ENCODE peak calls at places on chromosomes 7 and 10, in six cellular contexts. One of them, this sample, is unnamed.

GRCh38 chr10:3570855-3571266 is 214.1 kb downstream of the KLF6 start:
- DNase-seq in adrenal gland: peak
- DNase-seq in ovary: no peak
- DNase-seq in HepG2: no peak
- DNase-seq in GM10248: no peak
- DNase-seq in neural crest cell: peak
- DNase-seq in this sample: no peak

GRCh38 chr7:76057813-76058145 is 9.9 kb downstream of the MDH2 start:
- DNase-seq in GM10248: no peak
- DNase-seq in neural crest cell: no peak
- DNase-seq in ovary: no peak
- DNase-seq in adrenal gland: peak
- DNase-seq in HepG2: no peak
- DNase-seq in this sample: no peak

GRCh38 chr10:130105724-130106123 is 4.9 kb downstream of the C10orf143 start:
- DNase-seq in adrenal gland: no peak
- DNase-seq in HepG2: no peak
- DNase-seq in GM10248: no peak
- DNase-seq in neural crest cell: no peak
- DNase-seq in ovary: no peak
- DNase-seq in this sample: no peak

GRCh38 chr7:69109131-69109740 is 489.0 kb upstream of the AUTS2 start:
- DNase-seq in GM10248: no peak
- DNase-seq in HepG2: no peak
- DNase-seq in adrenal gland: no peak
- DNase-seq in neural crest cell: no peak
- DNase-seq in ovary: no peak
- DNase-seq in this sample: no peak

GRCh38 chr7:79157281-79157680 is 296.2 kb downstream of the MAGI2 start:
- DNase-seq in neural crest cell: no peak
- DNase-seq in HepG2: no peak
- DNase-seq in ovary: no peak
- DNase-seq in adrenal gland: no peak
- DNase-seq in GM10248: no peak
- DNase-seq in this sample: no peak

GRCh38 chr7:128231021-128231420 is 10.1 kb upstream of the LEP start:
- DNase-seq in GM10248: no peak
- DNase-seq in HepG2: no peak
- DNase-seq in adrenal gland: no peak
- DNase-seq in ovary: no peak
- DNase-seq in neural crest cell: no peak
- DNase-seq in this sample: no peak

GRCh38 chr10:70477661-70478162 is 855 bp upstream of the PALD1 start:
- DNase-seq in ovary: peak
- DNase-seq in HepG2: peak
- DNase-seq in adrenal gland: no peak
- DNase-seq in GM10248: peak
- DNase-seq in neural crest cell: no peak
- DNase-seq in this sample: peak

GRCh38 chr7:47792521-47793121 is 155.6 kb downstream of the PKD1L1 start:
- DNase-seq in adrenal gland: peak
- DNase-seq in ovary: no peak
- DNase-seq in GM10248: no peak
- DNase-seq in HepG2: no peak
- DNase-seq in neural crest cell: no peak
- DNase-seq in this sample: no peak

GRCh38 chr10:26448706-26449435 is 10.7 kb downstream of the APBB1IP start:
- DNase-seq in adrenal gland: no peak
- DNase-seq in GM10248: peak
- DNase-seq in neural crest cell: no peak
- DNase-seq in ovary: no peak
- DNase-seq in HepG2: no peak
- DNase-seq in this sample: peak

GRCh38 chr7:116583653-116584052 is 58.8 kb downstream of the CAV1 start:
- DNase-seq in GM10248: peak
- DNase-seq in adrenal gland: no peak
- DNase-seq in ovary: no peak
- DNase-seq in neural crest cell: no peak
- DNase-seq in HepG2: no peak
- DNase-seq in this sample: peak

GRCh38 chr7:43534110-43534509 is 48.8 kb upstream of the STK17A start:
- DNase-seq in ovary: no peak
- DNase-seq in GM10248: no peak
- DNase-seq in HepG2: no peak
- DNase-seq in adrenal gland: no peak
- DNase-seq in neural crest cell: no peak
- DNase-seq in this sample: no peak

GRCh38 chr10:116747325-116747724 is 5.0 kb upstream of the HSPA12A start:
- DNase-seq in neural crest cell: no peak
- DNase-seq in ovary: no peak
- DNase-seq in HepG2: no peak
- DNase-seq in GM10248: no peak
- DNase-seq in adrenal gland: no peak
- DNase-seq in this sample: no peak

GRCh38 chr7:101923276-101923985 is 106.0 kb downstream of the CUX1 start:
- DNase-seq in neural crest cell: no peak
- DNase-seq in adrenal gland: no peak
- DNase-seq in HepG2: no peak
- DNase-seq in ovary: no peak
- DNase-seq in GM10248: no peak
- DNase-seq in this sample: no peak

GRCh38 chr10:47019546-47019945 is 108.3 kb downstream of the PTPN20 start:
- DNase-seq in ovary: no peak
- DNase-seq in HepG2: no peak
- DNase-seq in GM10248: peak
- DNase-seq in neural crest cell: no peak
- DNase-seq in adrenal gland: no peak
- DNase-seq in this sample: no peak

GRCh38 chr7:81299272-81299671 is 380.4 kb upstream of the SEMA3C start:
- DNase-seq in HepG2: no peak
- DNase-seq in ovary: no peak
- DNase-seq in GM10248: no peak
- DNase-seq in adrenal gland: no peak
- DNase-seq in neural crest cell: no peak
- DNase-seq in this sample: no peak

DNA sequence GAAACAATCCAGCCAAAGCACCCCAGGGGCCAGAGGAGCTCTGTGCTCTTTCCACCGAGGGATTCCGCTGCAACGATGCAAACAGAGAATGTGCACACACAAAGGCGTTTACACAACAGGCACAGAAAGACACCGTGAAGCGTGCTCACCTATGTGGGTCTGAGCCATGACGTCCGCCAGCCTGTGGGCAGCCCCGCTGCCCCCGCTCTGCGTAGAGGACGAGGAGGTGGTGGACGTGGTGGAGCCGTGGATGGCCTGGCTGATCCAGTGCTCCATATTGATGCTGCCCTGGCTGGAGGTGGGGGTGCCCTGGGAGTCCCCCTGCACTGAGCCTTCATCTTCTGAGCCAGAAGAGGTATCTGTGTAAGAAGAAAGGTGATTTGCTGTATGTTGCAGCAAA is 266.8 kb downstream of the DIP2C start:
- DNase-seq in ovary: no peak
- DNase-seq in HepG2: no peak
- DNase-seq in GM10248: no peak
- DNase-seq in adrenal gland: no peak
- DNase-seq in neural crest cell: no peak
- DNase-seq in this sample: no peak
- TF ChIP-seq CTCF in ovary: no peak
- TF ChIP-seq CTCF in HepG2: no peak
- TF ChIP-seq CTCF in GM10248: no peak
- TF ChIP-seq CTCF in adrenal gland: no peak
- TF ChIP-seq CTCF in neural crest cell: no peak
- TF ChIP-seq CTCF in this sample: no peak

GRCh38 chr10:60883187-60883586 is 60.8 kb downstream of the RHOBTB1 start:
- DNase-seq in neural crest cell: no peak
- DNase-seq in HepG2: peak
- DNase-seq in ovary: no peak
- DNase-seq in adrenal gland: no peak
- DNase-seq in GM10248: peak
- DNase-seq in this sample: peak
- TF ChIP-seq CTCF in neural crest cell: peak
- TF ChIP-seq CTCF in HepG2: peak
- TF ChIP-seq CTCF in ovary: no peak
- TF ChIP-seq CTCF in adrenal gland: peak
- TF ChIP-seq CTCF in GM10248: peak
- TF ChIP-seq CTCF in this sample: peak

GRCh38 chr7:96636342-96636865 is 73.2 kb downstream of the SEM1 start:
- DNase-seq in GM10248: no peak
- DNase-seq in ovary: no peak
- DNase-seq in adrenal gland: no peak
- DNase-seq in neural crest cell: no peak
- DNase-seq in HepG2: no peak
- DNase-seq in this sample: no peak
- TF ChIP-seq CTCF in GM10248: no peak
- TF ChIP-seq CTCF in ovary: no peak
- TF ChIP-seq CTCF in adrenal gland: no peak
- TF ChIP-seq CTCF in neural crest cell: no peak
- TF ChIP-seq CTCF in HepG2: no peak
- TF ChIP-seq CTCF in this sample: no peak

DNA sequence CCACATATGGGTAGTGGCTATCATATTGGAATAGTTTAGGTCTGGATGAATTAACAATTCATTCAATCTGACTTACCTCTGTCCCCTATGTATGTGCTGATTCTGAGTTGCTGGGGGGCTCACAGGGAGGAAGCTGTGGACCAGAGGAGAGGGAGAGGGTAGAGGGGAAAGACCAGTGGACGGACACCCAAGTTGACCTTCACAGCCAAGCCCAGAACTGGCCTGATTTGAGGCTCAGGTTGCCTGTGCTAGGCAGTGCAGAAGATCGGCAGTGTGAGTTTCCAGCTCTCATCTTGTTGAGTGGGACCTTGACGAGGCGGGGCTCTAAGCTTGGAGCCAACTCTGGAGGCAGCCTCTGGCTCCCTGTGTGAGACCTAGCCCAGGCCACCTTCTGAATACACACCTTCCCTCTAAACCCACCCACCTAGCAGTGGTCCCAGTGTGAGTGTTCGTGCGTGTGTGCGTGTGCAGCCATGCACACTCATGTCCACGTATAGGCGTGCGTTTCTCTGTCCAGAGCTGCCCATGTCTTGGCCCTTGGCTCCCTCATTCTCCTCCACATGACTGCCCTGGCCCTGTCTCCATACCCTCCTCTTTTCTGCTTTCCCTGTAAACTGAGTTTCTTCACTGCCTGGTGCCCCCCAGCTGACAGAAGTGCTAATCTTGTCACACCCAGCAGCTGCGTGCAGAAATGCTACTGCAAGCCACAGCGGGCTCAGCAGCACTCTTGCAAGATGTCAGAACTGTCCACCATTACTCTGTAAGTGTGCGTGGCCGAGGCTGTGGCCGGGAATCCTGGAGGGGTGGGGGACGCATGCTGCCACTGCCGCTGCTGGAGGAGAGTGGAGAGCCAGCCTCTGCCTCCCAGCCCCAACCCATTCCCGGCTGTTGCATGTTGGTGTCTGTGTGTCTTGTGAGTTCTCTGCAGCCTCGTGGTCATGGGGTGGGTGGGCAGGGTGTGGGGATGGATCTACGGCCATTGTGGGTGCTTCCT is 47.6 kb downstream of the ADCYAP1R1 start:
- DNase-seq in adrenal gland: peak
- DNase-seq in HepG2: no peak
- DNase-seq in ovary: no peak
- DNase-seq in GM10248: no peak
- DNase-seq in neural crest cell: no peak
- DNase-seq in this sample: no peak
- TF ChIP-seq CTCF in adrenal gland: no peak
- TF ChIP-seq CTCF in HepG2: no peak
- TF ChIP-seq CTCF in ovary: no peak
- TF ChIP-seq CTCF in GM10248: no peak
- TF ChIP-seq CTCF in neural crest cell: no peak
- TF ChIP-seq CTCF in this sample: no peak

GRCh38 chr7:86598721-86599120 is 45.0 kb upstream of the GRM3 start:
- DNase-seq in GM10248: no peak
- DNase-seq in adrenal gland: no peak
- DNase-seq in HepG2: no peak
- DNase-seq in neural crest cell: no peak
- DNase-seq in ovary: no peak
- DNase-seq in this sample: no peak

GRCh38 chr7:86600506-86601290 is 43.0 kb upstream of the GRM3 start:
- DNase-seq in ovary: no peak
- DNase-seq in GM10248: no peak
- DNase-seq in HepG2: no peak
- DNase-seq in neural crest cell: no peak
- DNase-seq in adrenal gland: no peak
- DNase-seq in this sample: no peak

DNA sequence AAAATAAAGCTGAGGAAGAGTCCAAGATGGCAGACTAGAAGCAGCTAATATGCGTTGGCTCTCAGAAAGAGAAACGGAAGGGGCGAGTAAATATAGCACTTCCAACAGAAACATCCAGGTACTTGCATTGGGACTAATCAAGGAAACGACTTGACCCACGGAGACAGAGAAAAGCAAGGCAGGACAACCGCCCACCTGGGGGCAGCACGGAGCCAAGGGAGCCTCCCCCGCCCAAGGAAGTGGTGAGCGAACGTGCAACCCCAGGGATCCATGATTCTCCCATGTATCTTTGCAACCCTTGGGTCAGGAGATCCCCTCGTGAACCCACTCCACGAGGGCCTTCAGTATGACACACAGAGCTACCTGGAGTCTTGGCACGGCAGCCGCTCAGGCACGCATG is 45.4 kb upstream of the GRM3 start:
- DNase-seq in neural crest cell: peak
- DNase-seq in HepG2: peak
- DNase-seq in GM10248: no peak
- DNase-seq in adrenal gland: peak
- DNase-seq in ovary: no peak
- DNase-seq in this sample: no peak
- TF ChIP-seq CTCF in neural crest cell: peak
- TF ChIP-seq CTCF in HepG2: peak
- TF ChIP-seq CTCF in GM10248: peak
- TF ChIP-seq CTCF in adrenal gland: peak
- TF ChIP-seq CTCF in ovary: no peak
- TF ChIP-seq CTCF in this sample: peak

GRCh38 chr7:105618016-105618296 is 36.7 kb upstream of the EFCAB10 start:
- DNase-seq in neural crest cell: no peak
- DNase-seq in HepG2: no peak
- DNase-seq in GM10248: no peak
- DNase-seq in ovary: no peak
- DNase-seq in adrenal gland: no peak
- DNase-seq in this sample: no peak
- TF ChIP-seq CTCF in neural crest cell: no peak
- TF ChIP-seq CTCF in HepG2: no peak
- TF ChIP-seq CTCF in GM10248: no peak
- TF ChIP-seq CTCF in ovary: no peak
- TF ChIP-seq CTCF in adrenal gland: no peak
- TF ChIP-seq CTCF in this sample: no peak

This sample was measured in GM13977.